ENCODE peak calls at places on chromosome 3, in four cellular contexts. One of them, this sample, is unnamed.

GRCh38 chr3:150370982-150371381 is 37.1 kb upstream of the TSC22D2 start:
- DNase-seq in neural progenitor cell: no peak
- DNase-seq in HCT116: no peak
- DNase-seq in GM23248: peak
- DNase-seq in this sample: no peak

GRCh38 chr3:128681277-128681829 is 30.7 kb upstream of the RPN1 start:
- DNase-seq in neural progenitor cell: no peak
- DNase-seq in HCT116: no peak
- DNase-seq in GM23248: no peak
- DNase-seq in this sample: no peak

GRCh38 chr3:484302-484701 is 287.7 kb downstream of the CHL1 start:
- DNase-seq in neural progenitor cell: no peak
- DNase-seq in HCT116: no peak
- DNase-seq in GM23248: no peak
- DNase-seq in this sample: no peak

GRCh38 chr3:32257641-32258438 is 19.4 kb downstream of the CMTM8 start:
- DNase-seq in neural progenitor cell: no peak
- DNase-seq in HCT116: no peak
- DNase-seq in GM23248: no peak
- DNase-seq in this sample: peak

GRCh38 chr3:12307136-12307535 is 18.3 kb downstream of the PPARG start:
- DNase-seq in neural progenitor cell: no peak
- DNase-seq in HCT116: no peak
- DNase-seq in GM23248: no peak
- DNase-seq in this sample: peak

GRCh38 chr3:115581347-115582135 is 41.8 kb upstream of the GAP43 start:
- DNase-seq in neural progenitor cell: no peak
- DNase-seq in HCT116: no peak
- DNase-seq in GM23248: peak
- DNase-seq in this sample: peak

GRCh38 chr3:49867871-49868321 is 1.8 kb downstream of the CAMKV start:
- DNase-seq in neural progenitor cell: peak
- DNase-seq in HCT116: no peak
- DNase-seq in GM23248: peak
- DNase-seq in this sample: peak

GRCh38 chr3:184005981-184006507 is 11.6 kb downstream of the ABCC5 start:
- DNase-seq in neural progenitor cell: no peak
- DNase-seq in HCT116: peak
- DNase-seq in GM23248: peak
- DNase-seq in this sample: peak

GRCh38 chr3:107421881-107422280 is 44.6 kb downstream of the CCDC54 start:
- DNase-seq in neural progenitor cell: no peak
- DNase-seq in HCT116: no peak
- DNase-seq in GM23248: no peak
- DNase-seq in this sample: no peak

GRCh38 chr3:176961916-176962315 is 235.4 kb downstream of the TBL1XR1 start:
- DNase-seq in neural progenitor cell: no peak
- DNase-seq in HCT116: no peak
- DNase-seq in GM23248: peak
- DNase-seq in this sample: peak

GRCh38 chr3:47715928-47716327 is 65.8 kb downstream of the SMARCC1 start:
- DNase-seq in neural progenitor cell: no peak
- DNase-seq in HCT116: peak
- DNase-seq in GM23248: peak
- DNase-seq in this sample: peak

GRCh38 chr3:144931590-144931989 is 960.0 kb downstream of the DIPK2A start:
- DNase-seq in neural progenitor cell: no peak
- DNase-seq in HCT116: no peak
- DNase-seq in GM23248: no peak
- DNase-seq in this sample: no peak

GRCh38 chr3:50575372-50575771 is 6.0 kb downstream of the HEMK1 start:
- DNase-seq in neural progenitor cell: no peak
- DNase-seq in HCT116: no peak
- DNase-seq in GM23248: peak
- DNase-seq in this sample: no peak

GRCh38 chr3:45528429-45528828 is 66.1 kb upstream of the LIMD1 start:
- DNase-seq in neural progenitor cell: no peak
- DNase-seq in HCT116: no peak
- DNase-seq in GM23248: peak
- DNase-seq in this sample: peak

GRCh38 chr3:149623819-149624218 is 34.0 kb downstream of the WWTR1 start:
- DNase-seq in neural progenitor cell: no peak
- DNase-seq in HCT116: no peak
- DNase-seq in GM23248: no peak
- DNase-seq in this sample: no peak

GRCh38 chr3:194906970-194907629 is 221.4 kb downstream of the FAM43A start:
- DNase-seq in neural progenitor cell: no peak
- DNase-seq in HCT116: no peak
- DNase-seq in GM23248: no peak
- DNase-seq in this sample: no peak

GRCh38 chr3:195081242-195081963 is 189.6 kb downstream of the XXYLT1 start:
- DNase-seq in neural progenitor cell: no peak
- DNase-seq in HCT116: no peak
- DNase-seq in GM23248: no peak
- DNase-seq in this sample: no peak

GRCh38 chr3:169264711-169265110 is 398.8 kb downstream of the MECOM start:
- DNase-seq in neural progenitor cell: no peak
- DNase-seq in HCT116: no peak
- DNase-seq in GM23248: no peak
- DNase-seq in this sample: peak

GRCh38 chr3:11566916-11567315 is 76.8 kb downstream of the VGLL4 start:
- DNase-seq in neural progenitor cell: peak
- DNase-seq in HCT116: no peak
- DNase-seq in GM23248: no peak
- DNase-seq in this sample: no peak

GRCh38 chr3:193225726-193226125 is 15.3 kb upstream of the PLAAT1 start:
- DNase-seq in neural progenitor cell: no peak
- DNase-seq in HCT116: no peak
- DNase-seq in GM23248: no peak
- DNase-seq in this sample: no peak

GRCh38 chr3:167861649-167862048 is 126.1 kb downstream of the SERPINI1 start:
- DNase-seq in neural progenitor cell: no peak
- DNase-seq in HCT116: no peak
- DNase-seq in GM23248: peak
- DNase-seq in this sample: peak

GRCh38 chr3:135456182-135456790 is 509.2 kb upstream of the PPP2R3A start:
- DNase-seq in neural progenitor cell: peak
- DNase-seq in HCT116: no peak
- DNase-seq in GM23248: no peak
- DNase-seq in this sample: no peak

GRCh38 chr3:11545186-11545851 is 98.4 kb downstream of the VGLL4 start:
- DNase-seq in neural progenitor cell: no peak
- DNase-seq in HCT116: no peak
- DNase-seq in GM23248: peak
- DNase-seq in this sample: no peak

GRCh38 chr3:44348993-44349392 is 10.4 kb downstream of the TCAIM start:
- DNase-seq in neural progenitor cell: no peak
- DNase-seq in HCT116: no peak
- DNase-seq in GM23248: no peak
- DNase-seq in this sample: no peak

GRCh38 chr3:72661115-72661457 is 187.2 kb downstream of the SHQ1 start:
- DNase-seq in neural progenitor cell: no peak
- DNase-seq in HCT116: peak
- DNase-seq in GM23248: peak
- DNase-seq in this sample: peak

GRCh38 chr3:174325834-174326705 is 533.1 kb upstream of the NAALADL2 start:
- DNase-seq in neural progenitor cell: no peak
- DNase-seq in HCT116: no peak
- DNase-seq in GM23248: peak
- DNase-seq in this sample: no peak

GRCh38 chr3:146421814-146422748 is 47.3 kb downstream of the PLSCR2 start:
- DNase-seq in neural progenitor cell: no peak
- DNase-seq in HCT116: no peak
- DNase-seq in GM23248: peak
- DNase-seq in this sample: peak

GRCh38 chr3:125406070-125406469 is 30.9 kb upstream of the ZNF148 start:
- DNase-seq in neural progenitor cell: no peak
- DNase-seq in HCT116: no peak
- DNase-seq in GM23248: no peak
- DNase-seq in this sample: no peak

GRCh38 chr3:66233033-66233432 is 12.2 kb downstream of the SLC25A26 start:
- DNase-seq in neural progenitor cell: no peak
- DNase-seq in HCT116: no peak
- DNase-seq in GM23248: no peak
- DNase-seq in this sample: no peak

DNA sequence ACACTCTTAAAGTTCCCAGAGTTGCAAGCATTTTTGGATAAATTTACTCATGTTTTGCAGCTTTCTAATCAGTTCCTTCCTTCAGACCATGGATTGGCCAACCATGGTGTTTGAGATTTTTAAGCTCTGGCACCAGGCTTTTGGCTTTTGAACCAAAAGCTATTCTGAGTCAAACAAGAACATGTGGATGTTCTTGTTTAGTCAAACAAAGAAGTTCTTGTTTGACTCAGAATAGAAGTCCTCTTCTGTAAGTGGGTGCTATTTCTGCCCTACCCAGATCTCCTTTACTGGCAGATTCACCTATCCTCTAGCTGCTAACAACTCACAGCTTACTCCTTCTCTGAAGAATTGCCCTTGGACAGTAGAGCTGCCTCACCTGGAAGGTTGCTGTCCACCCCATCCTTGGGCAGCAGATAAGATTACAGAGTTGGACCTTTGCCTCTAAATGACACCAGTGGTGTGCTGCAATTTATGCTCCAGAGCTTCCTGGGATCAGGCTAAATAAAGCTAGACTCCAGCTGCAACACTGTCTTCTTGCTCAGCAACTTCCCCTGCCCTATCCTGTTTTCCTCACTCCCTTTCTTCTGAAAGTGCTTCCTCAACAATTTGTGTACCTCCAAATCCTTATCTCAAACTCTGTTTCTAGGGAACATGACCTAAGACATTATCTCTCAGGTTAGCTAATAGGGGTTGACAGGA is 65.6 kb downstream of the COL6A6 start:
- DNase-seq in neural progenitor cell: no peak
- DNase-seq in HCT116: no peak
- DNase-seq in GM23248: peak
- DNase-seq in this sample: no peak
- TF ChIP-seq EZH2phosphoT487 in neural progenitor cell: no peak
- TF ChIP-seq EZH2phosphoT487 in HCT116: no peak
- TF ChIP-seq EZH2phosphoT487 in GM23248: no peak
- TF ChIP-seq EZH2phosphoT487 in this sample: no peak

GRCh38 chr3:121436641-121437040 is 109.1 kb downstream of the POLQ start:
- DNase-seq in neural progenitor cell: no peak
- DNase-seq in HCT116: no peak
- DNase-seq in GM23248: no peak
- DNase-seq in this sample: peak
- TF ChIP-seq EZH2phosphoT487 in neural progenitor cell: no peak
- TF ChIP-seq EZH2phosphoT487 in HCT116: no peak
- TF ChIP-seq EZH2phosphoT487 in GM23248: no peak
- TF ChIP-seq EZH2phosphoT487 in this sample: no peak

DNA sequence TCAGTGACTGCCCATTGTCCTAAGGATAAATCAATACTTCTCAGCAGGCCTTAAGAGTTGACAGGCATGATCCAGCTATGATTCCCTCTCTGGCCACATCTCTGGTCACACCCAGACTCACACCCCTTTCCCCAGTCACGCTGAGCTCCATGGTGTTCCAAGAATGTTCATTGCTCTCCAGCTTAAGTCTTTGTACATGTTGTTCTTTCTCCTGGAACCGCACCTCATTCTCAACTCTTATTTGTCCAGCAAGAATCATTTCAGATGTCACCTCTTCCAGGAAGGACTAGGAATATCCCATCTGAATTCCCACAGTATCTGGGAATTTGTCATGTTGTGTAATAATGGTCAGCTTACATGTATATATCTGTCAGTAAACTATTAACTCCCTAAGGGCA is 118.3 kb upstream of the GALNT15 start:
- DNase-seq in neural progenitor cell: no peak
- DNase-seq in HCT116: no peak
- DNase-seq in GM23248: peak
- DNase-seq in this sample: no peak
- TF ChIP-seq EZH2phosphoT487 in neural progenitor cell: no peak
- TF ChIP-seq EZH2phosphoT487 in HCT116: no peak
- TF ChIP-seq EZH2phosphoT487 in GM23248: no peak
- TF ChIP-seq EZH2phosphoT487 in this sample: no peak

DNA sequence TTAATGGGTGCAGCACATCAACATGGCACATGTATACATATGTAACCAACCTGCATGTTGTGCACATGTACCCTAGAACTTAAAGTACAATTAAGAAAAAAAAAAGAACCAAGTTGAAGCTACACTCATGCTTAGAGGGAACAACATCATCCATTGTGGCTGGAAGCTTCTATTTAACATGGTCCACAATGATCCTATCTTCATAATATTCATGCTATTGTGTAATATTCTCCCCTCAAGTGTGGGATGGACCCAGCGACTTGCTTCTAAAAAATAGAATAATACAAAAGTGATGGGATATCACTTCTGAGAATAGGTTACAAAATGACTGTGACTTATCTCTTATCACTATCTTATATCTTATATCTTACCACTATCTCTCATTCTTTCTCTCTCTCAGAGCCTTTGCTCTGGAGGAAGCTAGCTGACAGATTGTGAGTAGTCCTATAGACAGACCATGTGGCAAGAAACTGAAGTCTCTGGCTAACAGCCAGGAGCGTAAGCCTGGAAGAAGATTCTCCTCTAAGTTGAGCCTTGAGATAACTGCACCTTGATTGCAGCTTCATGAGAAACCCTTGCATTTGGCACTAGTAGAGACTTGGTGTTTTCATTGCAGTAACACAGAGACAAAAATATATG is 198.5 kb upstream of the MRPL3 start:
- DNase-seq in neural progenitor cell: no peak
- DNase-seq in HCT116: no peak
- DNase-seq in GM23248: peak
- DNase-seq in this sample: no peak
- TF ChIP-seq EZH2phosphoT487 in neural progenitor cell: no peak
- TF ChIP-seq EZH2phosphoT487 in HCT116: no peak
- TF ChIP-seq EZH2phosphoT487 in GM23248: no peak
- TF ChIP-seq EZH2phosphoT487 in this sample: no peak

This sample was measured in PC-3.